ENCODE peak calls at places on chromosomes 3 and 15, in five cellular contexts. O, M, Y, X and K are unnamed samples.

GRCh38 chr15:89127054-89127702 is 38.9 kb downstream of the ABHD2 start:
- DNase-seq in X (peak), M (peak), O (peak), Y (no peak), K (peak)

GRCh38 chr3:172249039-172249438 is 199.2 kb downstream of the GHSR start:
- DNase-seq in O (peak), M (peak), Y (no peak), X (no peak), K (peak)

GRCh38 chr15:40320931-40321371 is 2.5 kb upstream of the INAFM2 start:
- DNase-seq in X (peak), O (peak), Y (peak), M (peak), K (peak)

GRCh38 chr3:106589306-106589942 is 720.6 kb upstream of the CBLB start:
- DNase-seq in O (peak), X (no peak), Y (no peak), M (peak), K (peak)

GRCh38 chr3:168977696-168978374 is 685.7 kb downstream of the MECOM start:
- DNase-seq in M (peak), X (no peak), O (peak), Y (no peak), K (no peak)

GRCh38 chr3:123884993-123885392 is 861 bp upstream of the MYLK start:
- DNase-seq in M (no peak), O (no peak), Y (no peak), X (no peak), K (no peak)

GRCh38 chr3:157001561-157001960 is 158.4 kb downstream of the CCNL1 start:
- DNase-seq in X (no peak), O (no peak), M (no peak), Y (no peak), K (no peak)

GRCh38 chr3:196186661-196187573 is 24.3 kb downstream of the ZDHHC19 start:
- DNase-seq in X (no peak), O (no peak), M (no peak), Y (no peak), K (no peak)

GRCh38 chr3:152709659-152710058 is 125.3 kb upstream of the P2RY1 start:
- DNase-seq in M (no peak), O (no peak), X (no peak), Y (no peak), K (peak)

GRCh38 chr3:27043328-27043956 is 325.7 kb downstream of the NEK10 start:
- DNase-seq in X (no peak), O (no peak), Y (no peak), M (no peak), K (no peak)